ENCODE peak calls at places on chromosomes 5 and 9, in four cellular contexts. Y is K562, N is A549, M is H1. X is an unnamed sample.

GRCh38 chr5:146675700-146676099 is 159.7 kb upstream of the GPR151 start:
- DNase-seq in Y (no peak), N (no peak), M (no peak), X (no peak)

GRCh38 chr5:27336817-27337216 is 298.4 kb upstream of the CDH9 start:
- DNase-seq in N (no peak), Y (no peak), M (no peak), X (no peak)

GRCh38 chr5:88847410-88847809 is 35.6 kb downstream of the MEF2C start:
- DNase-seq in N (no peak), M (no peak), Y (no peak), X (no peak)

GRCh38 chr5:176877793-176878331 is 21.3 kb downstream of the HK3 start:
- DNase-seq in Y (no peak), M (no peak), N (no peak), X (no peak)

GRCh38 chr5:99349842-99350241 is 421.0 kb upstream of the CHD1 start:
- DNase-seq in M (no peak), Y (no peak), N (no peak), X (no peak)

GRCh38 chr9:123329329-123329955 is 26.6 kb upstream of the CRB2 start:
- DNase-seq in N (no peak), M (no peak), Y (peak), X (peak)

GRCh38 chr9:98873535-98874432 is 66.3 kb downstream of the GALNT12 start:
- DNase-seq in M (no peak), Y (no peak), N (no peak), X (no peak)

GRCh38 chr9:127974002-127974768 is 6.6 kb downstream of the EEIG1 start:
- DNase-seq in Y (no peak), M (no peak), N (no peak), X (no peak)

GRCh38 chr9:38090170-38090569 is 21.1 kb upstream of the SHB start:
- DNase-seq in M (no peak), N (no peak), Y (no peak), X (no peak)

GRCh38 chr9:92671323-92671722 is 1.4 kb upstream of the IPPK start:
- DNase-seq in Y (peak), M (no peak), N (peak), X (peak)

DNA sequence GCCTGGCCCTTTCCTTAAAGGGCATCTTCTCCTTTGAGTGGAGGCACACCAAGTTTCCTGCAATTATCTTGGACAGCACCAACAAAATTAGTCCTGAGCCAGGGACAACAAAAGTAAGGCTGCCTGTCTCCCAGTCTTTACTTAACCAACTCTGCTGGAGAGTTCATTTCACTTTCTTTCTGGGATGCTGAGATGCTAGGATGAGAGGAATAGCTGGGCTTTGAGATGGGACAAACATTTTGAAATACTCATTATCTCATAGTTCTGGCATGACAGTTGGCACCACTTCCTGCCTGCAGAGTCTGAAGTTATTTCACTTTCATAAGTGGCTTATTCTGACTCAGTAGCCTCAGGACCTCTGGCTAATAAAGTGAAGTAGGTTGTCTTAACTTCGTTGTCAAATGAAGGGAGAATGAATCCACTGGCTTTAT is 157.0 kb downstream of the C9orf152 start:
- DNase-seq in N (peak), Y (no peak), M (no peak), X (no peak)
- TF ChIP-seq MAFK in N (no peak), Y (no peak), M (no peak), X (no peak)

GRCh38 chr9:35651964-35652828 is 1.5 kb upstream of the SIT1 start:
- DNase-seq in Y (no peak), M (no peak), N (no peak), X (peak)

GRCh38 chr9:35652829-35653209 is 2.1 kb upstream of the SIT1 start:
- DNase-seq in M (no peak), Y (no peak), N (no peak), X (no peak)

GRCh38 chr9:35649431-35650340 is 1.0 kb downstream of the SIT1 start:
- DNase-seq in Y (peak), N (no peak), M (no peak), X (no peak)

GRCh38 chr9:35653611-35654010 is 2.9 kb upstream of the SIT1 start:
- DNase-seq in M (no peak), Y (no peak), N (no peak), X (no peak)

DNA sequence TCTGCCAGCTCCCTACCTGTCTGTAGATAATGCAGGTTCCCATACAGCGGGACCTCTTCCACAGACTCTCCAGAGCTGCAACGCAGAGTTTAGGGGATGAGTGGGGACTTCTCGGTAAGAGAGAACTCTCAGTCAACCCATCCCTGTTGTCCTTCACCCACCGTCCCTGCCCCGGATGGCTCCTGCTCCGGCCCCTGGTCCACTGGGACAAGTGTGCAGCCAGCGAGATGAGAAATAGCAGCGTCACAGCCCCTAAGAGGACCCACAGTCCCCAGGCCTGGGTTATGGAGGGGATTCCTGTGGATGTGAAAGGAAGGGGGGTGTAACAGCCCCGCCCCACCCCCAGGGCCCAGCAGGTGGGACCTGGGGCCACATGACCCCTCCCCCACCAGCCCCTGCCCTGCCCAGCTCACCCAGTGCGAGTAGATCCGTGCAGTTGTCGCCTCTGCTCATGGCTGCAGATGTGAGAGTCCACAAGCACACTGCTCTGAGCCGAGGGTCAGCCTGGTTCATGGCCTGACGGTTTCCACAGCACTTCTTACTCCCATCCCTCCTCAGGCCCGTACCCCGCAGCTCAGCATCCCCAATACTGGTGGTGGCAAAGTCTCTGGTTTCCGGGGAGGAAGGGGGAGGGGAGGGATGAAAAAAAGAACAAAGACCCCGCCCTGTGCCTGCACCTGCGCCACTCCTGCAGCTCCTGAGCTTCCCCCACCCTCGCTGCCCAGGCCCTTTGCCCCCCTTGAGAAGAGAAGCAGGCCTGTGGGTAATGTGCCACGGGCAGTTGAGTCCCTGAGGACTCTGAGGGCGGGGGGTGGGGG is at the start of gene SIT1:
- DNase-seq in N (no peak), Y (no peak), M (peak), X (no peak)
- TF ChIP-seq CHD2 in N (no peak), Y (no peak), M (no peak), X (no peak)

GRCh38 chr9:116020801-116021200 is 132.8 kb upstream of the PAPPA start:
- DNase-seq in M (no peak), Y (no peak), N (no peak), X (no peak)
- TF ChIP-seq MAFK in M (no peak), Y (no peak), N (no peak), X (no peak)

GRCh38 chr5:15387931-15388330 is 112.0 kb upstream of the FBXL7 start:
- DNase-seq in N (no peak), Y (no peak), M (no peak), X (peak)
- TF ChIP-seq CHD2 in N (no peak), Y (no peak), M (no peak), X (no peak)

DNA sequence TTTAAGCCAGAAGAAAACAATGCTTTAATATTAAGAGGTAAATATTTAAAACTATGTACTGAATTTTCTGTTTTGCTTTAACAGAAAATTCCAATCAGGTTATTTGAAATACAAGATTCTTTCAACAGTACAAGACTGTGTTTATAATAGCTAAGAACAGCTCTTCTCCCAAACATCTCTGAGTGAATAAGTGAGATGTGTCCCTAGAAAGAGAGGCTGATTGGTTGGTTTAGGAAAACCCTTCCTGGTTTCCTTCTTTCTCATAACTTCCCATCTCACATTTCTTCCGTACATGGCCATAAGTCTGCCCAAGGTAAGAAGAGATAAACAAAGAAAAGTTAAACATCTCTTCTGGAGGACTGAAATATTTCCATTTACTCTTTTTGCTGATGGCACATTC is 145.9 kb downstream of the FANCC start:
- DNase-seq in N (no peak), Y (no peak), M (no peak), X (no peak)
- TF ChIP-seq MAFK in N (no peak), Y (no peak), M (no peak), X (no peak)

GRCh38 chr5:161545701-161546462 is 643 bp downstream of the GABRB2 start:
- DNase-seq in M (no peak), Y (no peak), N (no peak), X (no peak)

GRCh38 chr5:161544350-161544765 is 2.2 kb downstream of the GABRB2 start:
- DNase-seq in N (peak), M (peak), Y (peak), X (peak)

GRCh38 chr5:161548472-161549094 is 2.1 kb upstream of the GABRB2 start:
- DNase-seq in M (peak), Y (no peak), N (no peak), X (no peak)

GRCh38 chr5:161547573-161548471 is 1.3 kb upstream of the GABRB2 start:
- DNase-seq in Y (no peak), M (peak), N (no peak), X (no peak)

DNA sequence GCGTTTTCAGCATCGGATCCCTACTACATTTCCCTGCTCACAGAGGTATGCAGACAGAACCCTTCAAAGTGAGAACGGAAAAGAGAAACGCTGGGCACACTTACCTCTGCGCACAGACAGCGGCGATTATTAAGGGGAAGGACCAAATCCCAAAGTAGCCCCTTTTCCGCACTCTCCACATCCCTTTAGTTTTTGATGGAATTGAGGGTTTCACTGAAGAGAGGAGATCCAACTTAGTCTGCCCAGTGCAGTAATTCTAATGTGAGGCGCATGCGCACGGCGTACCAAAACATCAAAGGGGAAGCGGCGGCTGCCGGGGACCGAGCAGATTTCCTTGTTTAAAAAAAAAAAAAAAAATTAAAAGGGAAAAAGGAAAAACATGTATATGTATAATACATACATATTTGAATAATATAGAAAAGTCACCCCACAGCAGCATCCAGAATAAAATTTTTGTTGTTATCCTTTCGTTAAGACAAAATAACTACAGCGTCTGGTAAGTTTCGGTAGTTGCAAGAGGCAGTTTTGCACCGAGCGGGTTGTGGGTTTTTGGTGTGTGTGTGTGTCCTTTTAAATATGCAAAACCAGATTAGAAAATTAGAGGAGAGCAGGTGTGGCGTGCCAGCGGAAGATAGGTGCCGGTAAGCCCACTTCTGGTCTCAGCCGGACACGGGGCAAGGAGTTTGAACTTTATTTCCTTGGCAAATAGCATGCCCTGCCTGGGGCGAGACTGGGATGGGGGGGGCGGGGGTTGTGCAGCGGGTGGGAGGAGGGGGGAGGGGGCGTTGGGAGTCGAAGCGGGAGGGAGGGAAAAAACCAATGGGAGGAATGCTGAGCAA is at the start of gene GABRB2:
- DNase-seq in Y (peak), N (no peak), M (peak), X (peak)
- TF ChIP-seq CHD2 in Y (no peak), N (no peak), M (no peak), X (no peak)

GRCh38 chr9:130200038-130200979 is 28.1 kb downstream of the NCS1 start:
- DNase-seq in N (no peak), M (no peak), Y (no peak), X (no peak)
- TF ChIP-seq MAFK in N (no peak), M (no peak), Y (no peak), X (no peak)

GRCh38 chr5:74257645-74258328 is 382.7 kb downstream of the ENC1 start:
- DNase-seq in M (no peak), Y (peak), N (no peak), X (no peak)
- TF ChIP-seq CHD2 in M (no peak), Y (no peak), N (no peak), X (no peak)

GRCh38 chr9:125142560-125143376 is 560 bp downstream of the SCAI start:
- DNase-seq in Y (no peak), M (peak), N (no peak), X (no peak)
- TF ChIP-seq MAFK in Y (no peak), M (no peak), N (no peak), X (no peak)

DNA sequence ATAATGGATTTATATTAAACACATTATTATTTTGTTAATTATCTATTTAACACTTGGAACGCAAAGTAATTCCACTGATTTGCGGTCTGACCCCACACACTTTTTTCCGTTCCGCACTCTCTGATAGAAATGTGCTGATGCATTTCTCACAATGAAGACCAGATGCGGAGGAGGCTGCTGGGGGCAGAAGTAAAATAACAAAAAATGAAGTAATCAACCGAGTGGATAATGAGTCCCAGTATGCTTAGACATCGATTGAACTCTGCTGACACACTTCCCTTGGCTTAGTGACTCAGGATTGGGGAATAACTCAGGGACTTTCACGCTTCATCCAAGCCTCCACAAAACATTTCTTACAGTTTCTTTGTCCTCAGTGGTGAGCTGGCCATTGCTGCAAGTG is 201.1 kb downstream of the ADAMTS12 start:
- DNase-seq in M (no peak), Y (no peak), N (no peak), X (no peak)
- TF ChIP-seq CHD2 in M (no peak), Y (no peak), N (no peak), X (no peak)